ENCODE peak calls at places on chromosomes 6 and 20, in six cellular contexts. R, D, S, K, M and P are unnamed samples.

GRCh38 chr6:151475653-151476523 is 17.9 kb upstream of the CCDC170 start:
- DNase-seq in R (peak), D (no peak), S (peak), K (no peak), M (peak), P (no peak)

GRCh38 chr20:47285189-47285588 is 71.3 kb downstream of the ZMYND8 start:
- DNase-seq in R (no peak), D (no peak), S (no peak), K (no peak), M (no peak), P (no peak)

GRCh38 chr20:36720510-36720909 is 25.4 kb downstream of the NDRG3 start:
- DNase-seq in R (no peak), D (no peak), S (peak), K (no peak), M (no peak), P (no peak)

GRCh38 chr20:822651-823325 is 10.7 kb upstream of the FAM110A start:
- DNase-seq in R (no peak), D (no peak), S (no peak), K (no peak), M (no peak), P (no peak)

GRCh38 chr20:6993526-6993925 is 226.0 kb downstream of the BMP2 start:
- DNase-seq in R (no peak), D (no peak), S (no peak), K (no peak), M (no peak), P (no peak)

GRCh38 chr20:35663813-35664543 is 722 bp downstream of the CPNE1 start:
- DNase-seq in R (peak), D (no peak), S (peak), K (no peak), M (peak), P (peak)

GRCh38 chr6:17354700-17355403 is 38.5 kb upstream of the CAP2 start:
- DNase-seq in R (no peak), D (no peak), S (peak), K (no peak), M (peak), P (no peak)

GRCh38 chr6:114827135-114827534 is 484.3 kb upstream of the HS3ST5 start:
- DNase-seq in R (no peak), D (no peak), S (no peak), K (no peak), M (no peak), P (no peak)

GRCh38 chr20:19027971-19028370 is 184.5 kb upstream of the SLC24A3 start:
- DNase-seq in R (no peak), D (no peak), S (no peak), K (no peak), M (no peak), P (no peak)

GRCh38 chr6:166939894-166940293 is 16.5 kb downstream of the RNASET2 start:
- DNase-seq in R (no peak), D (no peak), S (no peak), K (no peak), M (no peak), P (no peak)

GRCh38 chr6:163790296-163790840 is 375.9 kb downstream of the QKI start:
- DNase-seq in R (no peak), D (no peak), S (no peak), K (no peak), M (no peak), P (no peak)

GRCh38 chr6:40587240-40588069 is at the start of gene LRFN2:
- DNase-seq in R (peak), D (peak), S (peak), K (no peak), M (peak), P (peak)

GRCh38 chr6:158029668-158030230 is 48.1 kb downstream of the SYNJ2 start:
- DNase-seq in R (no peak), D (no peak), S (no peak), K (no peak), M (no peak), P (no peak)

GRCh38 chr6:2641044-2641673 is 109.6 kb downstream of the MYLK4 start:
- DNase-seq in R (no peak), D (no peak), S (no peak), K (no peak), M (no peak), P (no peak)

GRCh38 chr6:40573221-40573620 is 13.9 kb downstream of the LRFN2 start:
- DNase-seq in R (no peak), D (no peak), S (peak), K (no peak), M (no peak), P (no peak)

GRCh38 chr6:15344831-15345230 is 99.0 kb downstream of the JARID2 start:
- DNase-seq in R (no peak), D (no peak), S (no peak), K (no peak), M (no peak), P (no peak)

GRCh38 chr6:1766663-1767062 is 156.9 kb downstream of the FOXC1 start:
- DNase-seq in R (no peak), D (no peak), S (no peak), K (no peak), M (no peak), P (no peak)

GRCh38 chr6:122129313-122130025 is 270.0 kb upstream of the HSF2 start:
- DNase-seq in R (no peak), D (no peak), S (peak), K (no peak), M (no peak), P (no peak)

GRCh38 chr6:136108591-136108990 is 141.5 kb downstream of the MTFR2 start:
- DNase-seq in R (no peak), D (no peak), S (no peak), K (no peak), M (no peak), P (no peak)

GRCh38 chr6:63049216-63049615 is 162.1 kb upstream of the FKBP1C start:
- DNase-seq in R (no peak), D (no peak), S (no peak), K (no peak), M (no peak), P (no peak)

GRCh38 chr20:12570371-12570770 is 438.4 kb upstream of the SPTLC3 start:
- DNase-seq in R (no peak), D (no peak), S (peak), K (no peak), M (peak), P (no peak)

GRCh38 chr6:37093728-37094069 is 76.3 kb upstream of the PIM1 start:
- DNase-seq in R (no peak), D (no peak), S (no peak), K (no peak), M (no peak), P (no peak)

GRCh38 chr20:49818810-49819209 is 6.2 kb downstream of the SLC9A8 start:
- DNase-seq in R (no peak), D (no peak), S (no peak), K (no peak), M (no peak), P (no peak)

GRCh38 chr20:2840967-2841531 is 504 bp downstream of the VPS16 start:
- DNase-seq in R (peak), D (no peak), S (peak), K (peak), M (peak), P (no peak)

GRCh38 chr6:3977875-3978711 is 100.8 kb downstream of the FAM217A start:
- DNase-seq in R (peak), D (peak), S (peak), K (peak), M (peak), P (peak)

GRCh38 chr6:90993771-90994170 is 406.9 kb upstream of the MAP3K7 start:
- DNase-seq in R (no peak), D (no peak), S (no peak), K (no peak), M (no peak), P (no peak)

GRCh38 chr6:16227605-16228004 is 10.8 kb upstream of the GMPR start:
- DNase-seq in R (no peak), D (no peak), S (no peak), K (no peak), M (no peak), P (no peak)

GRCh38 chr6:130105996-130106704 is 87.8 kb downstream of the L3MBTL3 start:
- DNase-seq in R (no peak), D (no peak), S (peak), K (no peak), M (no peak), P (no peak)

GRCh38 chr6:20876016-20876415 is 341.8 kb downstream of the CDKAL1 start:
- DNase-seq in R (peak), D (no peak), S (no peak), K (no peak), M (peak), P (no peak)

GRCh38 chr20:61835791-61836350 is 229.8 kb downstream of the TAF4 start:
- DNase-seq in R (no peak), D (no peak), S (no peak), K (no peak), M (no peak), P (no peak)

GRCh38 chr6:26088344-26088743 is 1.1 kb downstream of the HFE start:
- DNase-seq in R (peak), D (no peak), S (no peak), K (no peak), M (no peak), P (no peak)